ENCODE peak calls at places on chromosomes 11 and 22, in eight cellular contexts. One of them, this sample, is unnamed.

GRCh38 chr11:113896156-113896879 is 8.3 kb upstream of the HTR3B start:
- DNase-seq in activated CD8-positive, alpha-beta memory T cell treated with anti-CD3 and anti-CD28 coated beads for 4 hours: no peak
- DNase-seq in fibroblast of pulmonary artery: peak; percentile 53
- DNase-seq in GM04504: no peak
- DNase-seq in activated CD4-positive, CD25-positive, alpha-beta regulatory T cell: no peak
- DNase-seq in activated gamma-delta T cell treated with Interleukin-2 at 50 U/mL for 16 hours: peak; percentile 21
- DNase-seq in neuronal stem cell: no peak
- DNase-seq in activated naive CD4-positive, alpha-beta T cell treated with anti-CD3 and anti-CD28 coated beads, Interleukin-2, amount 10 ng/mL, durations not matched to agents 7 days and 5 days: peak; percentile 52
- DNase-seq in this sample: peak; percentile 42

GRCh38 chr22:46479046-46479445 is 58.4 kb downstream of the CELSR1 start:
- DNase-seq in activated CD8-positive, alpha-beta memory T cell treated with anti-CD3 and anti-CD28 coated beads for 4 hours: no peak
- DNase-seq in fibroblast of pulmonary artery: no peak
- DNase-seq in GM04504: no peak
- DNase-seq in activated CD4-positive, CD25-positive, alpha-beta regulatory T cell: no peak
- DNase-seq in activated gamma-delta T cell treated with Interleukin-2 at 50 U/mL for 16 hours: no peak
- DNase-seq in neuronal stem cell: no peak
- DNase-seq in activated naive CD4-positive, alpha-beta T cell treated with anti-CD3 and anti-CD28 coated beads, Interleukin-2, amount 10 ng/mL, durations not matched to agents 7 days and 5 days: no peak
- DNase-seq in this sample: no peak

GRCh38 chr11:29943347-29943746 is 73.5 kb downstream of the KCNA4 start:
- DNase-seq in activated CD8-positive, alpha-beta memory T cell treated with anti-CD3 and anti-CD28 coated beads for 4 hours: no peak
- DNase-seq in fibroblast of pulmonary artery: no peak
- DNase-seq in GM04504: no peak
- DNase-seq in activated CD4-positive, CD25-positive, alpha-beta regulatory T cell: no peak
- DNase-seq in activated gamma-delta T cell treated with Interleukin-2 at 50 U/mL for 16 hours: no peak
- DNase-seq in neuronal stem cell: no peak
- DNase-seq in activated naive CD4-positive, alpha-beta T cell treated with anti-CD3 and anti-CD28 coated beads, Interleukin-2, amount 10 ng/mL, durations not matched to agents 7 days and 5 days: no peak
- DNase-seq in this sample: no peak

GRCh38 chr22:31556627-31557203 is 60.4 kb downstream of the SFI1 start:
- DNase-seq in activated CD8-positive, alpha-beta memory T cell treated with anti-CD3 and anti-CD28 coated beads for 4 hours: no peak
- DNase-seq in fibroblast of pulmonary artery: peak; percentile 66
- DNase-seq in GM04504: peak; percentile 14
- DNase-seq in activated CD4-positive, CD25-positive, alpha-beta regulatory T cell: no peak
- DNase-seq in activated gamma-delta T cell treated with Interleukin-2 at 50 U/mL for 16 hours: no peak
- DNase-seq in neuronal stem cell: peak; percentile 9
- DNase-seq in activated naive CD4-positive, alpha-beta T cell treated with anti-CD3 and anti-CD28 coated beads, Interleukin-2, amount 10 ng/mL, durations not matched to agents 7 days and 5 days: no peak
- DNase-seq in this sample: peak; percentile 56

GRCh38 chr11:110219011-110219785 is 77.2 kb downstream of the RDX start:
- DNase-seq in activated CD8-positive, alpha-beta memory T cell treated with anti-CD3 and anti-CD28 coated beads for 4 hours: no peak
- DNase-seq in fibroblast of pulmonary artery: peak; percentile 47
- DNase-seq in GM04504: no peak
- DNase-seq in activated CD4-positive, CD25-positive, alpha-beta regulatory T cell: no peak
- DNase-seq in activated gamma-delta T cell treated with Interleukin-2 at 50 U/mL for 16 hours: no peak
- DNase-seq in neuronal stem cell: no peak
- DNase-seq in activated naive CD4-positive, alpha-beta T cell treated with anti-CD3 and anti-CD28 coated beads, Interleukin-2, amount 10 ng/mL, durations not matched to agents 7 days and 5 days: no peak
- DNase-seq in this sample: no peak

GRCh38 chr11:3920148-3920852 is 64.8 kb downstream of the STIM1 start:
- DNase-seq in activated CD8-positive, alpha-beta memory T cell treated with anti-CD3 and anti-CD28 coated beads for 4 hours: peak; percentile 65
- DNase-seq in fibroblast of pulmonary artery: peak; percentile 54
- DNase-seq in GM04504: peak; percentile 62
- DNase-seq in activated CD4-positive, CD25-positive, alpha-beta regulatory T cell: no peak
- DNase-seq in activated gamma-delta T cell treated with Interleukin-2 at 50 U/mL for 16 hours: peak; percentile 69
- DNase-seq in neuronal stem cell: no peak
- DNase-seq in activated naive CD4-positive, alpha-beta T cell treated with anti-CD3 and anti-CD28 coated beads, Interleukin-2, amount 10 ng/mL, durations not matched to agents 7 days and 5 days: peak; percentile 76
- DNase-seq in this sample: peak; percentile 83

GRCh38 chr11:79412761-79413160 is 28.1 kb downstream of the TENM4 start:
- DNase-seq in activated CD8-positive, alpha-beta memory T cell treated with anti-CD3 and anti-CD28 coated beads for 4 hours: no peak
- DNase-seq in fibroblast of pulmonary artery: no peak
- DNase-seq in GM04504: no peak
- DNase-seq in activated CD4-positive, CD25-positive, alpha-beta regulatory T cell: no peak
- DNase-seq in activated gamma-delta T cell treated with Interleukin-2 at 50 U/mL for 16 hours: no peak
- DNase-seq in neuronal stem cell: no peak
- DNase-seq in activated naive CD4-positive, alpha-beta T cell treated with anti-CD3 and anti-CD28 coated beads, Interleukin-2, amount 10 ng/mL, durations not matched to agents 7 days and 5 days: no peak
- DNase-seq in this sample: no peak

GRCh38 chr11:110077866-110078325 is 15.3 kb upstream of the ZC3H12C start:
- DNase-seq in activated CD8-positive, alpha-beta memory T cell treated with anti-CD3 and anti-CD28 coated beads for 4 hours: no peak
- DNase-seq in fibroblast of pulmonary artery: peak; percentile 67
- DNase-seq in GM04504: peak; percentile 60
- DNase-seq in activated CD4-positive, CD25-positive, alpha-beta regulatory T cell: no peak
- DNase-seq in activated gamma-delta T cell treated with Interleukin-2 at 50 U/mL for 16 hours: no peak
- DNase-seq in neuronal stem cell: no peak
- DNase-seq in activated naive CD4-positive, alpha-beta T cell treated with anti-CD3 and anti-CD28 coated beads, Interleukin-2, amount 10 ng/mL, durations not matched to agents 7 days and 5 days: no peak
- DNase-seq in this sample: peak; percentile 50

GRCh38 chr11:123246749-123247497 is 51.9 kb upstream of the CLMP start:
- DNase-seq in activated CD8-positive, alpha-beta memory T cell treated with anti-CD3 and anti-CD28 coated beads for 4 hours: peak; percentile 54
- DNase-seq in fibroblast of pulmonary artery: peak; percentile 87
- DNase-seq in GM04504: peak; percentile 57
- DNase-seq in activated CD4-positive, CD25-positive, alpha-beta regulatory T cell: peak; percentile 68
- DNase-seq in activated gamma-delta T cell treated with Interleukin-2 at 50 U/mL for 16 hours: peak; percentile 81
- DNase-seq in neuronal stem cell: peak; percentile 80
- DNase-seq in activated naive CD4-positive, alpha-beta T cell treated with anti-CD3 and anti-CD28 coated beads, Interleukin-2, amount 10 ng/mL, durations not matched to agents 7 days and 5 days: peak; percentile 89
- DNase-seq in this sample: peak; percentile 84

GRCh38 chr11:10303558-10304363 is 1.1 kb upstream of the ADM start:
- DNase-seq in activated CD8-positive, alpha-beta memory T cell treated with anti-CD3 and anti-CD28 coated beads for 4 hours: no peak
- DNase-seq in fibroblast of pulmonary artery: peak; percentile 52
- DNase-seq in GM04504: peak; percentile 69
- DNase-seq in activated CD4-positive, CD25-positive, alpha-beta regulatory T cell: no peak
- DNase-seq in activated gamma-delta T cell treated with Interleukin-2 at 50 U/mL for 16 hours: peak; percentile 23
- DNase-seq in neuronal stem cell: no peak
- DNase-seq in activated naive CD4-positive, alpha-beta T cell treated with anti-CD3 and anti-CD28 coated beads, Interleukin-2, amount 10 ng/mL, durations not matched to agents 7 days and 5 days: peak; percentile 46
- DNase-seq in this sample: peak; percentile 77

GRCh38 chr11:6604081-6604626 is 580 bp downstream of the ILK start:
- DNase-seq in activated CD8-positive, alpha-beta memory T cell treated with anti-CD3 and anti-CD28 coated beads for 4 hours: no peak
- DNase-seq in fibroblast of pulmonary artery: peak; percentile 75
- DNase-seq in GM04504: no peak
- DNase-seq in activated CD4-positive, CD25-positive, alpha-beta regulatory T cell: no peak
- DNase-seq in activated gamma-delta T cell treated with Interleukin-2 at 50 U/mL for 16 hours: peak; percentile 50
- DNase-seq in neuronal stem cell: peak; percentile 43
- DNase-seq in activated naive CD4-positive, alpha-beta T cell treated with anti-CD3 and anti-CD28 coated beads, Interleukin-2, amount 10 ng/mL, durations not matched to agents 7 days and 5 days: peak; percentile 72
- DNase-seq in this sample: peak; percentile 80

GRCh38 chr11:65113361-65113756 is 1.7 kb downstream of the TM7SF2 start:
- DNase-seq in activated CD8-positive, alpha-beta memory T cell treated with anti-CD3 and anti-CD28 coated beads for 4 hours: no peak
- DNase-seq in fibroblast of pulmonary artery: no peak
- DNase-seq in GM04504: no peak
- DNase-seq in activated CD4-positive, CD25-positive, alpha-beta regulatory T cell: no peak
- DNase-seq in activated gamma-delta T cell treated with Interleukin-2 at 50 U/mL for 16 hours: no peak
- DNase-seq in neuronal stem cell: no peak
- DNase-seq in activated naive CD4-positive, alpha-beta T cell treated with anti-CD3 and anti-CD28 coated beads, Interleukin-2, amount 10 ng/mL, durations not matched to agents 7 days and 5 days: no peak
- DNase-seq in this sample: peak; percentile 28

GRCh38 chr11:17777086-17777725 is 42.6 kb downstream of the KCNC1 start:
- DNase-seq in activated CD8-positive, alpha-beta memory T cell treated with anti-CD3 and anti-CD28 coated beads for 4 hours: no peak
- DNase-seq in fibroblast of pulmonary artery: no peak
- DNase-seq in GM04504: no peak
- DNase-seq in activated CD4-positive, CD25-positive, alpha-beta regulatory T cell: no peak
- DNase-seq in activated gamma-delta T cell treated with Interleukin-2 at 50 U/mL for 16 hours: no peak
- DNase-seq in neuronal stem cell: no peak
- DNase-seq in activated naive CD4-positive, alpha-beta T cell treated with anti-CD3 and anti-CD28 coated beads, Interleukin-2, amount 10 ng/mL, durations not matched to agents 7 days and 5 days: no peak
- DNase-seq in this sample: no peak

GRCh38 chr22:17910561-17911311 is 113.6 kb downstream of the MICAL3 start:
- DNase-seq in activated CD8-positive, alpha-beta memory T cell treated with anti-CD3 and anti-CD28 coated beads for 4 hours: no peak
- DNase-seq in fibroblast of pulmonary artery: peak; percentile 88
- DNase-seq in GM04504: peak; percentile 79
- DNase-seq in activated CD4-positive, CD25-positive, alpha-beta regulatory T cell: peak; percentile 6
- DNase-seq in activated gamma-delta T cell treated with Interleukin-2 at 50 U/mL for 16 hours: no peak
- DNase-seq in neuronal stem cell: no peak
- DNase-seq in activated naive CD4-positive, alpha-beta T cell treated with anti-CD3 and anti-CD28 coated beads, Interleukin-2, amount 10 ng/mL, durations not matched to agents 7 days and 5 days: no peak
- DNase-seq in this sample: peak; percentile 85

GRCh38 chr22:48004936-48005335 is 1242.5 kb downstream of the TBC1D22A start:
- DNase-seq in activated CD8-positive, alpha-beta memory T cell treated with anti-CD3 and anti-CD28 coated beads for 4 hours: no peak
- DNase-seq in fibroblast of pulmonary artery: no peak
- DNase-seq in GM04504: no peak
- DNase-seq in activated CD4-positive, CD25-positive, alpha-beta regulatory T cell: no peak
- DNase-seq in activated gamma-delta T cell treated with Interleukin-2 at 50 U/mL for 16 hours: no peak
- DNase-seq in neuronal stem cell: no peak
- DNase-seq in activated naive CD4-positive, alpha-beta T cell treated with anti-CD3 and anti-CD28 coated beads, Interleukin-2, amount 10 ng/mL, durations not matched to agents 7 days and 5 days: no peak
- DNase-seq in this sample: no peak

GRCh38 chr11:94864646-94865045 is 96.5 kb downstream of the AMOTL1 start:
- DNase-seq in activated CD8-positive, alpha-beta memory T cell treated with anti-CD3 and anti-CD28 coated beads for 4 hours: no peak
- DNase-seq in fibroblast of pulmonary artery: no peak
- DNase-seq in GM04504: no peak
- DNase-seq in activated CD4-positive, CD25-positive, alpha-beta regulatory T cell: no peak
- DNase-seq in activated gamma-delta T cell treated with Interleukin-2 at 50 U/mL for 16 hours: no peak
- DNase-seq in neuronal stem cell: no peak
- DNase-seq in activated naive CD4-positive, alpha-beta T cell treated with anti-CD3 and anti-CD28 coated beads, Interleukin-2, amount 10 ng/mL, durations not matched to agents 7 days and 5 days: no peak
- DNase-seq in this sample: no peak

GRCh38 chr22:24418786-24419479 is 8.5 kb upstream of the ADORA2A start:
- DNase-seq in activated CD8-positive, alpha-beta memory T cell treated with anti-CD3 and anti-CD28 coated beads for 4 hours: no peak
- DNase-seq in fibroblast of pulmonary artery: no peak
- DNase-seq in GM04504: no peak
- DNase-seq in activated CD4-positive, CD25-positive, alpha-beta regulatory T cell: no peak
- DNase-seq in activated gamma-delta T cell treated with Interleukin-2 at 50 U/mL for 16 hours: no peak
- DNase-seq in neuronal stem cell: no peak
- DNase-seq in activated naive CD4-positive, alpha-beta T cell treated with anti-CD3 and anti-CD28 coated beads, Interleukin-2, amount 10 ng/mL, durations not matched to agents 7 days and 5 days: no peak
- DNase-seq in this sample: no peak

GRCh38 chr11:21675049-21675616 is 517.8 kb upstream of the ANO5 start:
- DNase-seq in activated CD8-positive, alpha-beta memory T cell treated with anti-CD3 and anti-CD28 coated beads for 4 hours: no peak
- DNase-seq in fibroblast of pulmonary artery: no peak
- DNase-seq in GM04504: no peak
- DNase-seq in activated CD4-positive, CD25-positive, alpha-beta regulatory T cell: no peak
- DNase-seq in activated gamma-delta T cell treated with Interleukin-2 at 50 U/mL for 16 hours: no peak
- DNase-seq in neuronal stem cell: no peak
- DNase-seq in activated naive CD4-positive, alpha-beta T cell treated with anti-CD3 and anti-CD28 coated beads, Interleukin-2, amount 10 ng/mL, durations not matched to agents 7 days and 5 days: no peak
- DNase-seq in this sample: no peak

GRCh38 chr11:57778318-57779037 is 16.9 kb downstream of the CTNND1 start:
- DNase-seq in activated CD8-positive, alpha-beta memory T cell treated with anti-CD3 and anti-CD28 coated beads for 4 hours: no peak
- DNase-seq in fibroblast of pulmonary artery: peak; percentile 100
- DNase-seq in GM04504: peak; percentile 96
- DNase-seq in activated CD4-positive, CD25-positive, alpha-beta regulatory T cell: no peak
- DNase-seq in activated gamma-delta T cell treated with Interleukin-2 at 50 U/mL for 16 hours: no peak
- DNase-seq in neuronal stem cell: peak; percentile 87
- DNase-seq in activated naive CD4-positive, alpha-beta T cell treated with anti-CD3 and anti-CD28 coated beads, Interleukin-2, amount 10 ng/mL, durations not matched to agents 7 days and 5 days: no peak
- DNase-seq in this sample: peak; percentile 98

GRCh38 chr22:36828815-36829214 is 12.0 kb upstream of the PVALB start:
- DNase-seq in activated CD8-positive, alpha-beta memory T cell treated with anti-CD3 and anti-CD28 coated beads for 4 hours: no peak
- DNase-seq in fibroblast of pulmonary artery: no peak
- DNase-seq in GM04504: no peak
- DNase-seq in activated CD4-positive, CD25-positive, alpha-beta regulatory T cell: no peak
- DNase-seq in activated gamma-delta T cell treated with Interleukin-2 at 50 U/mL for 16 hours: no peak
- DNase-seq in neuronal stem cell: no peak
- DNase-seq in activated naive CD4-positive, alpha-beta T cell treated with anti-CD3 and anti-CD28 coated beads, Interleukin-2, amount 10 ng/mL, durations not matched to agents 7 days and 5 days: no peak
- DNase-seq in this sample: no peak

GRCh38 chr11:72338741-72339140 is 94.8 kb upstream of the PHOX2A start:
- DNase-seq in activated CD8-positive, alpha-beta memory T cell treated with anti-CD3 and anti-CD28 coated beads for 4 hours: no peak
- DNase-seq in fibroblast of pulmonary artery: no peak
- DNase-seq in GM04504: peak; percentile 38
- DNase-seq in activated CD4-positive, CD25-positive, alpha-beta regulatory T cell: no peak
- DNase-seq in activated gamma-delta T cell treated with Interleukin-2 at 50 U/mL for 16 hours: no peak
- DNase-seq in neuronal stem cell: no peak
- DNase-seq in activated naive CD4-positive, alpha-beta T cell treated with anti-CD3 and anti-CD28 coated beads, Interleukin-2, amount 10 ng/mL, durations not matched to agents 7 days and 5 days: no peak
- DNase-seq in this sample: peak; percentile 47

This sample was measured in fibroblast of villous mesenchyme.